ENCODE peak calls at places on chromosomes 16 and 17, in six cellular contexts. Z is A549, I is ovary, V is heart left ventricle, U is suprapubic skin, S is NB4. Y is an unnamed sample.

GRCh38 chr16:81523387-81524115 is 78.9 kb downstream of the CMIP start:
- DNase-seq in V (no peak), I (peak), Z (peak), S (no peak), U (no peak), Y (no peak)

GRCh38 chr17:10790491-10791401 is 13.2 kb downstream of the TMEM238L start:
- DNase-seq in S (no peak), V (no peak), Z (no peak), U (no peak), I (no peak), Y (no peak)

GRCh38 chr16:38941-39892 is 14.2 kb downstream of the POLR3K start:
- DNase-seq in Z (no peak), U (no peak), V (no peak), S (peak), I (no peak), Y (no peak)

GRCh38 chr17:3865166-3865565 is 19.1 kb upstream of the NCBP3 start:
- DNase-seq in S (no peak), V (peak), I (no peak), Z (no peak), U (no peak), Y (peak)

GRCh38 chr16:19858006-19858653 is 26.5 kb downstream of the GPRC5B start:
- DNase-seq in S (no peak), Z (no peak), V (no peak), U (no peak), I (no peak), Y (no peak)

GRCh38 chr17:4998666-4999428 is 1.1 kb downstream of the KIF1C start:
- DNase-seq in S (no peak), I (no peak), U (no peak), V (peak), Z (peak), Y (peak)

GRCh38 chr16:2686912-2687507 is 4.7 kb downstream of the KCTD5 start:
- DNase-seq in U (peak), Z (no peak), V (peak), I (no peak), S (peak), Y (no peak)

GRCh38 chr17:71118039-71118438 is 948.7 kb downstream of the KCNJ2 start:
- DNase-seq in U (no peak), S (no peak), Z (peak), V (no peak), I (no peak), Y (peak)

GRCh38 chr17:29196784-29197515 is 16.8 kb upstream of the MYO18A start:
- DNase-seq in Z (no peak), V (no peak), U (no peak), S (peak), I (no peak), Y (no peak)

GRCh38 chr17:4297351-4297750 is 33.6 kb upstream of the ANKFY1 start:
- DNase-seq in U (no peak), Z (no peak), V (no peak), S (no peak), I (no peak), Y (no peak)

GRCh38 chr17:81717766-81718089 is 5.6 kb downstream of the SLC25A10 start:
- DNase-seq in Z (no peak), V (no peak), U (no peak), S (no peak), I (no peak), Y (no peak)

GRCh38 chr17:9517396-9517795 is 58.2 kb downstream of the STX8 start:
- DNase-seq in V (no peak), S (no peak), Z (no peak), I (no peak), U (no peak), Y (no peak)

GRCh38 chr17:29238133-29238850 is 8.4 kb upstream of the CRYBA1 start:
- DNase-seq in V (no peak), S (peak), I (no peak), U (no peak), Z (no peak), Y (no peak)

GRCh38 chr16:31880322-31880979 is 6.8 kb downstream of the ZNF267 start:
- DNase-seq in Z (no peak), I (no peak), V (no peak), U (no peak), S (peak), Y (peak)

GRCh38 chr16:75377971-75378386 is 55.3 kb downstream of the CFDP1 start:
- DNase-seq in Z (peak), U (no peak), V (no peak), I (no peak), S (peak), Y (no peak)

GRCh38 chr16:74724820-74725549 is 24.3 kb upstream of the MLKL start:
- DNase-seq in S (no peak), U (no peak), Z (no peak), V (no peak), I (peak), Y (no peak)

GRCh38 chr17:2656293-2656692 is 55.3 kb downstream of the CLUH start:
- DNase-seq in I (no peak), Z (no peak), V (no peak), U (no peak), S (no peak), Y (no peak)

DNA sequence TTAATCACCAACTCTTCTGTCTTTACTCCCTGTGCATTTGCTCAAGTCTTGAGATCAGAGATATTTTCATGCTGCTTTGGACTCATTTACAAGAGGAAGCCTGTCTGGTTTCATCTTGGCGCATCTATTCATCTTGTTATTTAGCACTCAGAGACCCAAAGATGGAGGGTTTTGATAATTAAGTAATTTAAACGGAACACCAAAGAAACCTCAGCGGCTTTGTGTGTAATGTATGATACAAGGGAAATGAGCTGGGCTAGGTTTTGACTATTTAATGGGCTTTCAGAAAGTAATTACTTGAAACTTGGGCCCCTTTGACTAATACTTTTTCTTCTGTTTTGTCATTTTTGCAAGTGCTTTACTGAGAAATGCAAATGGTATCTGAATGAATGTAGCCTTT is 66.2 kb upstream of the CACNG3 start:
- DNase-seq in U (no peak), I (no peak), S (no peak), Z (no peak), V (no peak), Y (no peak)
- TF ChIP-seq POLR2A in U (no peak), I (no peak), S (no peak), Z (no peak), V (no peak), Y (no peak)

GRCh38 chr17:45581860-45582259 is 91.3 kb upstream of the PLEKHM1 start:
- DNase-seq in Z (no peak), S (peak), U (no peak), I (no peak), V (no peak), Y (no peak)

GRCh38 chr17:45580914-45581313 is 90.4 kb upstream of the PLEKHM1 start:
- DNase-seq in Z (no peak), I (no peak), U (no peak), V (no peak), S (peak), Y (no peak)

GRCh38 chr17:45578516-45579455 is 88.3 kb upstream of the PLEKHM1 start:
- DNase-seq in U (no peak), Z (no peak), S (peak), V (no peak), I (no peak), Y (no peak)

GRCh38 chr17:45579529-45580495 is 89.3 kb upstream of the PLEKHM1 start:
- DNase-seq in V (no peak), S (peak), U (no peak), I (no peak), Z (no peak), Y (no peak)

DNA sequence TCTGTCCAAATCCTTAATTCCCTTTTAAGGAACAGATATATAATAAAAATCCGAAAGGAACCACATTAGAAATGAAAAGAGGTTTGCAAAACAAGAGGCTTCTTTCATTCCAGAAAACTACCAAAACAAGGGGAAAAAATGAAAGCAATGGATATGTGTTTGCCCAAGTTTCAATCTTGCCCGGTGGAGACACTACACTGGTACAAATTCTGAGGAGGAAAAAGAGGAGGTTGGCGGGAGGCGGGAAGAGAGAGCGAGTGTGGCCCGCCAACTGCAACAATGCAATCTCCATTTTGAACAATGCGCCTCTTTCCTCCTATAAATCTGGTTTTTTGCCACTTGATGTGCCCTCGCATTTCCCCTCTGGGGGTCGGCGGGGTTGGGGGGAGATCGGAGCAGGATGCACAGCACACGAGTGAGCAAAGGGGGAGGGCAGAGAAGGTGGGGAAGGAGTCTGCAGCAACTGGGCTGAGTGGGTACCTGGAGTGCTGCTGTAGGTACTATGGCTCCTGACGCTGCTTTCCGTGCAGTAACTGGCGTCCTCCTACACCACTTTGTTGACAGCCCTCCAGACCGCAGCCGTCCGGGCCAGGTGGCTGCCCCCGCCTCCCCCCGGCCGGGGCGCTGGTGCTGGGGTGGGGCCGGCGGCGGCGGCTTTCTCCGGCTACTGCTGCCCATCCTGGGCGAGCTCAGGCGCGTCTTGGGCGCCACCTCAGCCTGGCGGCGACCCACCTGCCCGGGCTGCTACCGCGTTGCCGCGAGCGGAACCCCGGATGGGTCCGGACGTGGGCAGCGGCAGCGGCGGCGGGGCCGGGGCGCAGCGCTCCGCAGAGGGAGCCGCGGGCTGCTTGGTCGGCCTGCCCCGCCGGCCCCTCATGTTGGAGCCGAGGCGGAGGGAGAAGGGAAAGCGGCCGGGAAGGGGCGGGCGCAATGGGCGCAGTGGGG is 93.8 kb upstream of the PLEKHM1 start:
- DNase-seq in Z (peak), S (peak), I (peak), V (peak), U (peak), Y (peak)
- TF ChIP-seq POLR2A in Z (peak), S (peak), I (no peak), V (no peak), U (no peak), Y (no peak)

GRCh38 chr17:17831208-17832039 is 5.4 kb downstream of the SREBF1 start:
- DNase-seq in Z (no peak), S (no peak), U (no peak), V (no peak), I (no peak), Y (no peak)
- TF ChIP-seq POLR2A in Z (no peak), S (no peak), U (no peak), V (no peak), I (no peak), Y (no peak)

GRCh38 chr17:76079577-76080206 is 710 bp downstream of the ZACN start:
- DNase-seq in S (no peak), V (no peak), Z (no peak), U (no peak), I (no peak), Y (no peak)
- TF ChIP-seq POLR2A in S (peak), V (no peak), Z (peak), U (no peak), I (no peak), Y (no peak)

GRCh38 chr16:67928147-67928546 is 3.5 kb downstream of the CTRL start:
- DNase-seq in Z (no peak), S (no peak), U (no peak), V (peak), I (no peak), Y (no peak)

GRCh38 chr16:67927131-67927941 is 4.3 kb downstream of the CTRL start:
- DNase-seq in V (peak), S (no peak), U (no peak), Z (no peak), I (no peak), Y (no peak)

GRCh38 chr16:67924140-67924906 is 7.3 kb downstream of the CTRL start:
- DNase-seq in V (peak), Z (no peak), S (no peak), I (no peak), U (no peak), Y (no peak)

GRCh38 chr16:67928561-67929364 is 2.9 kb downstream of the CTRL start:
- DNase-seq in Z (peak), V (peak), I (peak), U (no peak), S (peak), Y (peak)

DNA sequence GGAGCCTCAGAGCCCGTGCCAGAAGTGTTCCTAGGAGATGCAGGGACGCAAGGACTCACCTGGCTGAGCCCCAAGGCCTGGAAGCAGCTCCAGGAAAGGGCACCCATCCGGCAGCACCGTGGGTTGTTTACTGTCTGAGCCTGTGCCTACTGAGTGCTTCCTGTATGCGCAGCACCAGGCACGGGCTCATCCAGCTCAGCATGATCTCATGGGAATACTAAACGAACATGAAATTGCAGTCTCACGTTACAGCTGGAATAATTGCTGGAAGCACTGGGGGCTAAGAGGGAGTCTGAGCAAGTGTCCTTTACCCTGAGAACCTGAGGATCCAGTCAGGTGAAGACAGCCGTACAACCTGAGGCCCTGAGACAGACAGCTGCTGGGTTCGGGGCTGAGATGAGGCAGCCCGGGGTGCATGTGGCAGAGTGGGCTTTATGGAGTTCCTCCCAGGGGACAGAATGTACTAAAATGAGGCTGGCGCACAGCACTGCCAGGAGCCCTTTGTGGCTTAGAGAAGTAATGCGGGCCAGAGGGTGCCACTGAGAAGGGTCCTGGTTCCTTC is 5.4 kb downstream of the CTRL start:
- DNase-seq in S (peak), U (no peak), I (no peak), Z (no peak), V (peak), Y (no peak)
- TF ChIP-seq POLR2A in S (no peak), U (no peak), I (no peak), Z (no peak), V (no peak), Y (no peak)

GRCh38 chr17:64599187-64599676 is 62.9 kb downstream of the SMURF2 start:
- DNase-seq in Z (no peak), S (peak), U (no peak), I (no peak), V (no peak), Y (no peak)
- TF ChIP-seq POLR2A in Z (no peak), S (no peak), U (no peak), I (no peak), V (no peak), Y (no peak)

GRCh38 chr17:78133971-78134898 is 3.7 kb downstream of the TMC8 start:
- DNase-seq in U (no peak), I (peak), S (peak), V (no peak), Z (peak), Y (peak)
- TF ChIP-seq POLR2A in U (no peak), I (no peak), S (no peak), V (no peak), Z (no peak), Y (no peak)

Y was measured in thyroid gland.